ENCODE peak calls at places on chromosomes 3 and 15, in ten cellular contexts. One of them, this sample, is unnamed.

GRCh38 chr3:136958931-136959330 is 1.1 kb downstream of the IL20RB start:
- DNase-seq in SJCRH30: no peak
- DNase-seq in tibial nerve: no peak
- DNase-seq in IMR-90: no peak
- DNase-seq in gastrocnemius medialis: no peak
- DNase-seq in A549: no peak
- DNase-seq in H7: no peak
- DNase-seq in fibroblast of mammary gland: no peak
- DNase-seq in left ventricle myocardium inferior: no peak
- DNase-seq in psoas muscle: no peak
- DNase-seq in this sample: no peak

GRCh38 chr3:142500211-142500610 is 52.4 kb upstream of the XRN1 start:
- DNase-seq in SJCRH30: no peak
- DNase-seq in tibial nerve: no peak
- DNase-seq in IMR-90: peak; percentile 16
- DNase-seq in gastrocnemius medialis: no peak
- DNase-seq in A549: no peak
- DNase-seq in H7: no peak
- DNase-seq in fibroblast of mammary gland: peak; percentile 64
- DNase-seq in left ventricle myocardium inferior: no peak
- DNase-seq in psoas muscle: no peak
- DNase-seq in this sample: no peak

GRCh38 chr3:190586631-190587000 is 72.7 kb downstream of the IL1RAP start:
- DNase-seq in SJCRH30: no peak
- DNase-seq in tibial nerve: no peak
- DNase-seq in IMR-90: peak; percentile 62
- DNase-seq in gastrocnemius medialis: no peak
- DNase-seq in A549: peak; percentile 31
- DNase-seq in H7: no peak
- DNase-seq in fibroblast of mammary gland: peak; percentile 86
- DNase-seq in left ventricle myocardium inferior: no peak
- DNase-seq in psoas muscle: no peak
- DNase-seq in this sample: peak; percentile 51

GRCh38 chr3:181432992-181433391 is 278.7 kb upstream of the SOX2 start:
- DNase-seq in SJCRH30: no peak
- DNase-seq in tibial nerve: no peak
- DNase-seq in IMR-90: no peak
- DNase-seq in gastrocnemius medialis: no peak
- DNase-seq in A549: no peak
- DNase-seq in H7: no peak
- DNase-seq in fibroblast of mammary gland: no peak
- DNase-seq in left ventricle myocardium inferior: no peak
- DNase-seq in psoas muscle: no peak
- DNase-seq in this sample: no peak

GRCh38 chr3:12148183-12148940 is 10.3 kb downstream of the TIMP4 start:
- DNase-seq in SJCRH30: no peak
- DNase-seq in tibial nerve: peak; percentile 24
- DNase-seq in IMR-90: no peak
- DNase-seq in gastrocnemius medialis: no peak
- DNase-seq in A549: no peak
- DNase-seq in H7: no peak
- DNase-seq in fibroblast of mammary gland: peak; percentile 77
- DNase-seq in left ventricle myocardium inferior: peak; percentile 49
- DNase-seq in psoas muscle: peak; percentile 68
- DNase-seq in this sample: no peak

GRCh38 chr15:96334705-96335428 is 4.4 kb downstream of the NR2F2 start:
- DNase-seq in SJCRH30: peak; percentile 27
- DNase-seq in tibial nerve: peak; percentile 5
- DNase-seq in IMR-90: no peak
- DNase-seq in gastrocnemius medialis: no peak
- DNase-seq in A549: no peak
- DNase-seq in H7: no peak
- DNase-seq in fibroblast of mammary gland: peak; percentile 40
- DNase-seq in left ventricle myocardium inferior: no peak
- DNase-seq in psoas muscle: no peak
- DNase-seq in this sample: no peak

GRCh38 chr3:67437090-67437489 is 217.3 kb downstream of the SUCLG2 start:
- DNase-seq in SJCRH30: no peak
- DNase-seq in tibial nerve: no peak
- DNase-seq in IMR-90: peak; percentile 25
- DNase-seq in gastrocnemius medialis: no peak
- DNase-seq in A549: no peak
- DNase-seq in H7: no peak
- DNase-seq in fibroblast of mammary gland: no peak
- DNase-seq in left ventricle myocardium inferior: no peak
- DNase-seq in psoas muscle: no peak
- DNase-seq in this sample: no peak

GRCh38 chr15:95996494-95996893 is 334.0 kb upstream of the NR2F2 start:
- DNase-seq in SJCRH30: no peak
- DNase-seq in tibial nerve: no peak
- DNase-seq in IMR-90: no peak
- DNase-seq in gastrocnemius medialis: no peak
- DNase-seq in A549: no peak
- DNase-seq in H7: no peak
- DNase-seq in fibroblast of mammary gland: peak; percentile 39
- DNase-seq in left ventricle myocardium inferior: no peak
- DNase-seq in psoas muscle: no peak
- DNase-seq in this sample: no peak

GRCh38 chr3:39809181-39809994 is at the start of gene MYRIP:
- DNase-seq in SJCRH30: no peak
- DNase-seq in tibial nerve: no peak
- DNase-seq in IMR-90: no peak
- DNase-seq in gastrocnemius medialis: peak; percentile 27
- DNase-seq in A549: peak; percentile 40
- DNase-seq in H7: peak; percentile 95
- DNase-seq in fibroblast of mammary gland: no peak
- DNase-seq in left ventricle myocardium inferior: peak; percentile 61
- DNase-seq in psoas muscle: peak; percentile 83
- DNase-seq in this sample: no peak

GRCh38 chr3:141845407-141846049 is 30.9 kb upstream of the ATP1B3 start:
- DNase-seq in SJCRH30: peak; percentile 37
- DNase-seq in tibial nerve: no peak
- DNase-seq in IMR-90: no peak
- DNase-seq in gastrocnemius medialis: no peak
- DNase-seq in A549: no peak
- DNase-seq in H7: peak; percentile 38
- DNase-seq in fibroblast of mammary gland: no peak
- DNase-seq in left ventricle myocardium inferior: no peak
- DNase-seq in psoas muscle: no peak
- DNase-seq in this sample: no peak

GRCh38 chr3:171323934-171324535 is 136.2 kb downstream of the TNIK start:
- DNase-seq in SJCRH30: peak; percentile 86
- DNase-seq in tibial nerve: no peak
- DNase-seq in IMR-90: peak; percentile 43
- DNase-seq in gastrocnemius medialis: peak; percentile 57
- DNase-seq in A549: no peak
- DNase-seq in H7: no peak
- DNase-seq in fibroblast of mammary gland: peak; percentile 6
- DNase-seq in left ventricle myocardium inferior: no peak
- DNase-seq in psoas muscle: no peak
- DNase-seq in this sample: no peak

GRCh38 chr15:90101130-90101968 is 919 bp downstream of the IDH2 start:
- DNase-seq in SJCRH30: peak; percentile 77
- DNase-seq in tibial nerve: peak; percentile 37
- DNase-seq in IMR-90: no peak
- DNase-seq in gastrocnemius medialis: peak; percentile 70
- DNase-seq in A549: no peak
- DNase-seq in H7: peak; percentile 88
- DNase-seq in fibroblast of mammary gland: peak; percentile 11
- DNase-seq in left ventricle myocardium inferior: peak; percentile 65
- DNase-seq in psoas muscle: peak; percentile 73
- DNase-seq in this sample: no peak

GRCh38 chr15:75171408-75171807 is 30.3 kb upstream of the C15orf39 start:
- DNase-seq in SJCRH30: no peak
- DNase-seq in tibial nerve: no peak
- DNase-seq in IMR-90: peak; percentile 90
- DNase-seq in gastrocnemius medialis: no peak
- DNase-seq in A549: no peak
- DNase-seq in H7: no peak
- DNase-seq in fibroblast of mammary gland: peak; percentile 90
- DNase-seq in left ventricle myocardium inferior: no peak
- DNase-seq in psoas muscle: no peak
- DNase-seq in this sample: peak; percentile 62

GRCh38 chr3:46484388-46484787 is 13.4 kb upstream of the RTP3 start:
- DNase-seq in SJCRH30: no peak
- DNase-seq in tibial nerve: no peak
- DNase-seq in IMR-90: no peak
- DNase-seq in gastrocnemius medialis: no peak
- DNase-seq in A549: no peak
- DNase-seq in H7: no peak
- DNase-seq in fibroblast of mammary gland: no peak
- DNase-seq in left ventricle myocardium inferior: no peak
- DNase-seq in psoas muscle: no peak
- DNase-seq in this sample: no peak
- H3K4me3 ChIP-seq in SJCRH30: no peak overlapping the region
- H3K4me3 ChIP-seq in tibial nerve: no peak overlapping the region
- H3K4me3 ChIP-seq in IMR-90: no peak overlapping the region
- H3K4me3 ChIP-seq in gastrocnemius medialis: no peak overlapping the region
- H3K4me3 ChIP-seq in A549: no peak overlapping the region
- H3K4me3 ChIP-seq in H7: no peak overlapping the region
- H3K4me3 ChIP-seq in fibroblast of mammary gland: no peak overlapping the region
- H3K4me3 ChIP-seq in left ventricle myocardium inferior: no peak overlapping the region
- H3K4me3 ChIP-seq in psoas muscle: no peak overlapping the region
- H3K4me3 ChIP-seq in this sample: no peak overlapping the region

DNA sequence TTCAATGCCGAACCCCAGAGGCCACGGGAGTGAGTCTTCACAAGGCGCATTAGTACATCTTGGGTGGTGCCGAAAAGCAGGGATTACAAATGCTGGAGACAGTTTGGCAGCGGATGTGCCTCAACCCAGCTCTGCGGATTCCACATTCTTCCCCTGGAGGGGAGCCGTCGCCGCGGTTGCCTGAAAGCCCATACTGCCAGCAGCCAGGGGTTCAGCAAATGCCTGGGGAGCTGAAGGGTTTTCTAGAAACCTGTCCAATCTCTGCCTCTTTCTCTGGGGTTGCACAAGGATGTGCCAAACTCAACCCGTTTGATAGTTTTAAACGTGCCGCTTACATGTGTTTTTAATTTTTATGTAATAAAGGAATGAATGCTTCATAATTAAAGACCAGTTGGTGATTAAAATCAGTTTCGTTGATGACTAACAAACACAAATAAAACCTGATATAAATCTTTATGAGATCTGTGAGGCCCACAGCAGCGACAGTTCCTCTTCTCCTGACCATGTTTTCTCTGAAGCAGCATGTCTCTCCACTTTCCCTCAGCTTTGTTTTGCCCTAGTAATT is 74.6 kb upstream of the LEKR1 start:
- DNase-seq in SJCRH30: peak; percentile 92
- DNase-seq in tibial nerve: peak; percentile 42
- DNase-seq in IMR-90: peak; percentile 79
- DNase-seq in gastrocnemius medialis: peak; percentile 16
- DNase-seq in A549: no peak
- DNase-seq in H7: peak; percentile 66
- DNase-seq in fibroblast of mammary gland: peak; percentile 94
- DNase-seq in left ventricle myocardium inferior: peak; percentile 31
- DNase-seq in psoas muscle: peak; percentile 62
- DNase-seq in this sample: no peak
- H3K4me3 ChIP-seq in SJCRH30: peak overlapping the region; percentile 44
- H3K4me3 ChIP-seq in tibial nerve: peak overlapping the region; percentile 24
- H3K4me3 ChIP-seq in IMR-90: no peak overlapping the region
- H3K4me3 ChIP-seq in gastrocnemius medialis: no peak overlapping the region
- H3K4me3 ChIP-seq in A549: no peak overlapping the region
- H3K4me3 ChIP-seq in H7: no peak overlapping the region
- H3K4me3 ChIP-seq in fibroblast of mammary gland: peak overlapping the region; percentile 17
- H3K4me3 ChIP-seq in left ventricle myocardium inferior: peak overlapping the region; percentile 34
- H3K4me3 ChIP-seq in psoas muscle: no peak overlapping the region
- H3K4me3 ChIP-seq in this sample: no peak overlapping the region

DNA sequence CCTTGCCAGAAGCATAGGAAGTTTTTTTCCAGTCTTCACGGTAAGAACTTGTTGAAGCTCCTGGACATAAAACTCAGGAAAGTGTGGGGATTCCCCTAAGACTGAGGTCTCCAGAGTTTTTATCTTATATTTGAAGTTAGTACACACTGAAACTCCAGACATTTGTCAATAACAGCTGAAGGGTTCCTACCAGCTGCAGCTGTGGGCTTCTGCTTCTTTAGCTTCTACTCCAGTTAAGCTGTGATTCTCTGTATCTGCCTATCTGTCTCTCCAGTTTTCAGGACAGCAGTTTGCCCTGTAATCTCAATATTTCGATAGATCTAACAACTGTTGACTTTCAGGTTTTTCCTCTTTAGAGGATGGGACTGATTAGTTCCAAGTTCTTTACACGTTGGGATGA is 966.0 kb upstream of the SEMA6D start:
- DNase-seq in SJCRH30: no peak
- DNase-seq in tibial nerve: no peak
- DNase-seq in IMR-90: no peak
- DNase-seq in gastrocnemius medialis: no peak
- DNase-seq in A549: no peak
- DNase-seq in H7: no peak
- DNase-seq in fibroblast of mammary gland: no peak
- DNase-seq in left ventricle myocardium inferior: no peak
- DNase-seq in psoas muscle: no peak
- DNase-seq in this sample: no peak
- H3K4me3 ChIP-seq in SJCRH30: no peak overlapping the region
- H3K4me3 ChIP-seq in tibial nerve: no peak overlapping the region
- H3K4me3 ChIP-seq in IMR-90: no peak overlapping the region
- H3K4me3 ChIP-seq in gastrocnemius medialis: no peak overlapping the region
- H3K4me3 ChIP-seq in A549: no peak overlapping the region
- H3K4me3 ChIP-seq in H7: no peak overlapping the region
- H3K4me3 ChIP-seq in fibroblast of mammary gland: no peak overlapping the region
- H3K4me3 ChIP-seq in left ventricle myocardium inferior: no peak overlapping the region
- H3K4me3 ChIP-seq in psoas muscle: no peak overlapping the region
- H3K4me3 ChIP-seq in this sample: no peak overlapping the region

GRCh38 chr15:69593981-69594966 is 141.7 kb downstream of the RPLP1 start:
- DNase-seq in SJCRH30: peak; percentile 75
- DNase-seq in tibial nerve: peak; percentile 47
- DNase-seq in IMR-90: peak; percentile 38
- DNase-seq in gastrocnemius medialis: peak; percentile 21
- DNase-seq in A549: peak; percentile 89
- DNase-seq in H7: no peak
- DNase-seq in fibroblast of mammary gland: peak; percentile 70
- DNase-seq in left ventricle myocardium inferior: peak; percentile 40
- DNase-seq in psoas muscle: peak; percentile 59
- DNase-seq in this sample: peak; percentile 83

GRCh38 chr15:69597061-69597592 is 144.5 kb downstream of the RPLP1 start:
- DNase-seq in SJCRH30: no peak
- DNase-seq in tibial nerve: no peak
- DNase-seq in IMR-90: no peak
- DNase-seq in gastrocnemius medialis: no peak
- DNase-seq in A549: no peak
- DNase-seq in H7: no peak
- DNase-seq in fibroblast of mammary gland: no peak
- DNase-seq in left ventricle myocardium inferior: no peak
- DNase-seq in psoas muscle: no peak
- DNase-seq in this sample: no peak

GRCh38 chr15:69593488-69593887 is 140.9 kb downstream of the RPLP1 start:
- DNase-seq in SJCRH30: no peak
- DNase-seq in tibial nerve: no peak
- DNase-seq in IMR-90: no peak
- DNase-seq in gastrocnemius medialis: no peak
- DNase-seq in A549: no peak
- DNase-seq in H7: no peak
- DNase-seq in fibroblast of mammary gland: no peak
- DNase-seq in left ventricle myocardium inferior: no peak
- DNase-seq in psoas muscle: no peak
- DNase-seq in this sample: no peak

GRCh38 chr15:69592954-69593353 is 140.3 kb downstream of the RPLP1 start:
- DNase-seq in SJCRH30: peak; percentile 54
- DNase-seq in tibial nerve: no peak
- DNase-seq in IMR-90: no peak
- DNase-seq in gastrocnemius medialis: no peak
- DNase-seq in A549: no peak
- DNase-seq in H7: no peak
- DNase-seq in fibroblast of mammary gland: no peak
- DNase-seq in left ventricle myocardium inferior: no peak
- DNase-seq in psoas muscle: no peak
- DNase-seq in this sample: no peak

GRCh38 chr15:69595009-69595825 is 142.6 kb downstream of the RPLP1 start:
- DNase-seq in SJCRH30: peak; percentile 39
- DNase-seq in tibial nerve: peak; percentile 43
- DNase-seq in IMR-90: no peak
- DNase-seq in gastrocnemius medialis: peak; percentile 88
- DNase-seq in A549: no peak
- DNase-seq in H7: no peak
- DNase-seq in fibroblast of mammary gland: no peak
- DNase-seq in left ventricle myocardium inferior: peak; percentile 80
- DNase-seq in psoas muscle: peak; percentile 86
- DNase-seq in this sample: peak; percentile 73
- H3K4me3 ChIP-seq in SJCRH30: peak overlapping the region; percentile 28
- H3K4me3 ChIP-seq in tibial nerve: peak overlapping the region; percentile 6
- H3K4me3 ChIP-seq in IMR-90: no peak overlapping the region
- H3K4me3 ChIP-seq in gastrocnemius medialis: no peak overlapping the region
- H3K4me3 ChIP-seq in A549: peak overlapping the region; percentile 7
- H3K4me3 ChIP-seq in H7: no peak overlapping the region
- H3K4me3 ChIP-seq in fibroblast of mammary gland: no peak overlapping the region
- H3K4me3 ChIP-seq in left ventricle myocardium inferior: peak overlapping the region; percentile 20
- H3K4me3 ChIP-seq in psoas muscle: peak overlapping the region; percentile 25
- H3K4me3 ChIP-seq in this sample: peak overlapping the region; percentile 5